ENCODE peak calls at places on chromosomes 12 and 14, in seven cellular contexts. J is GM23248, E is PC-3, F is ovary, S is brain microvascular endothelial cell, B is thoracic aorta, L is heart right ventricle. N is an unnamed sample.

GRCh38 chr12:108890208-108890607 is 10.3 kb downstream of the DAO start:
- DNase-seq in J (peak; percentile 12), E (peak; percentile 50), F (no peak), S (no peak), B (no peak), L (no peak), N (no peak)

GRCh38 chr14:73238941-73239340 is 1.6 kb downstream of the PAPLN start:
- DNase-seq in J (no peak), E (no peak), F (no peak), S (no peak), B (no peak), L (no peak), N (no peak)

GRCh38 chr14:93430889-93431670 is at the start of gene UNC79:
- DNase-seq in J (peak; percentile 40), E (no peak), F (no peak), S (peak; percentile 1), B (no peak), L (no peak), N (no peak)

GRCh38 chr14:38770245-38770644 is 332.8 kb downstream of the SEC23A start:
- DNase-seq in J (no peak), E (no peak), F (no peak), S (no peak), B (no peak), L (no peak), N (no peak)

GRCh38 chr12:98402081-98402480 is 113.3 kb upstream of the TMPO start:
- DNase-seq in J (no peak), E (peak; percentile 70), F (no peak), S (no peak), B (no peak), L (no peak), N (no peak)

GRCh38 chr14:82710257-82710841 is 1176.7 kb upstream of the SEL1L start:
- DNase-seq in J (peak; percentile 55), E (peak; percentile 69), F (peak; percentile 39), S (peak; percentile 34), B (no peak), L (peak; percentile 10), N (peak; percentile 23)

GRCh38 chr12:25712169-25712568 is 159.1 kb upstream of the LMNTD1 start:
- DNase-seq in J (no peak), E (no peak), F (no peak), S (no peak), B (no peak), L (no peak), N (no peak)

GRCh38 chr12:96398422-96399080 is 1.7 kb downstream of the CDK17 start:
- DNase-seq in J (peak; percentile 30), E (peak; percentile 17), F (no peak), S (no peak), B (no peak), L (no peak), N (no peak)

GRCh38 chr14:49999216-49999761 is 106.4 kb downstream of the ARF6 start:
- DNase-seq in J (peak; percentile 95), E (peak; percentile 92), F (no peak), S (peak; percentile 88), B (peak; percentile 87), L (peak; percentile 70), N (peak; percentile 74)

DNA sequence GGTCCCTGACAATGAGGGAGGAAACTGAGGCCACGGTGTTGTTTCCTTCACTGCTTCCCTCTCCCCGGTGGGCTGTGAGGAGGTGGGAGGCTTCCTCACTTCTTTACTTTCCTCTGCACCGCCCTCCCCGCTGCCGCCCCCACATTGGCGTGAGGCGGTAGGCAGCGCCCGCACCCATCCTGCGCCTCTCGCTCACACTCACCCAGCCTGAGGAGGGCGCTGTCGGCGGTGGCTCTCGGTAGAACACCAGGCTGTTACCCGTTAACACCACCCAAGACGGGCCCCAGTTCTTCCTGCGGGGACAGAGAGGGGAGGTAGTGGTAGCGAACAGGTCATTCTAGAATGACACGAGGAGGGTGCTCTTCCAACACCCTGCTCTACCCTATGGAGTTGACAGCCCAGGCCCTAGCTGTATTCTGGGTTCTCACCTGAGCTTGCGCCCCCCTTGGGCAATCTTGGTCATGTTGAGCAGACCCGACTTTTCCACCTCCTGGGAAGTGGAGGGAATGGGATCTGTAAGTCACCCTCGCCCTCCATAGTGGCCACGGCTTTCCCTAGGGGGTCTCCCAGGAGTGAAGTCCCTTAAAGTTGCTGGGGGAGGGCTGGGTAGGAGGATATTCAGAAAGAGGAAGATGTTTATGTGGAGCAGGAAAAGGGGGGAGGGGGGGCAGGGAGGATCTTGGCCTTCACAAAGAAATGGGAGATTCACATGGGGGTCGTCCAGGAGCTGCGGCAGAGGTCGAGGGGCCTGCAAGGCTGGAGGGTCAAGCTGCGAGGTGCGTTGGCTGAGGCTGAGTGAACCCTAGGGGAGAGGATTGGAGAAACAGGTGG is 3.3 kb downstream of the ARHGAP9 start:
- DNase-seq in J (no peak), E (no peak), F (no peak), S (no peak), B (no peak), L (no peak), N (no peak)
- H3K27me3 ChIP-seq in J (peaks cover 57% of the 10 kb centered on the region), E (peaks cover 55% of the 10 kb centered on the region), F (no peaks in the 10 kb centered on the region), S (peaks cover 47% of the 10 kb centered on the region), B (no peaks in the 10 kb centered on the region), L (peaks cover 46% of the 10 kb centered on the region), N (no peaks in the 10 kb centered on the region)

GRCh38 chr12:1205512-1206060 is 214.6 kb downstream of the ERC1 start:
- DNase-seq in J (peak; percentile 76), E (no peak), F (no peak), S (peak; percentile 14), B (no peak), L (no peak), N (no peak)
- H3K4me3 ChIP-seq in J (peak overlapping the region; percentile 74), E (no peak overlapping the region), F (no peak overlapping the region), S (no peak overlapping the region), B (no peak overlapping the region), L (peak overlapping the region; percentile 49), N (no peak overlapping the region)

GRCh38 chr12:123050331-123050809 is 69.9 kb downstream of the ARL6IP4 start:
- DNase-seq in J (peak; percentile 84), E (peak; percentile 49), F (no peak), S (peak; percentile 51), B (no peak), L (no peak), N (no peak)
- H3K27ac ChIP-seq in J (peak overlapping the region; percentile 44), E (no peak overlapping the region), F (peak overlapping the region; percentile 8), S (no peak overlapping the region), B (peak overlapping the region; percentile 77), L (peak overlapping the region; percentile 85), N (no peak overlapping the region)

GRCh38 chr14:64198021-64198420 is 96.2 kb downstream of the ESR2 start:
- DNase-seq in J (no peak), E (no peak), F (no peak), S (no peak), B (no peak), L (no peak), N (no peak)

GRCh38 chr14:64195194-64195593 is 99.0 kb downstream of the ESR2 start:
- DNase-seq in J (no peak), E (no peak), F (no peak), S (no peak), B (no peak), L (no peak), N (no peak)

GRCh38 chr14:64194404-64194803 is 99.8 kb downstream of the ESR2 start:
- DNase-seq in J (no peak), E (no peak), F (no peak), S (no peak), B (no peak), L (no peak), N (no peak)

GRCh38 chr14:64196668-64197411 is 97.3 kb downstream of the ESR2 start:
- DNase-seq in J (peak; percentile 70), E (no peak), F (peak; percentile 52), S (peak; percentile 57), B (no peak), L (peak; percentile 61), N (no peak)

GRCh38 chr14:64196026-64196425 is 98.1 kb downstream of the ESR2 start:
- DNase-seq in J (no peak), E (no peak), F (no peak), S (no peak), B (no peak), L (no peak), N (no peak)
- H3K27me3 ChIP-seq in J (no peaks in the 10 kb centered on the region), E (no peaks in the 10 kb centered on the region), F (no peaks in the 10 kb centered on the region), S (no peaks in the 10 kb centered on the region), B (no peaks in the 10 kb centered on the region), L (no peaks in the 10 kb centered on the region), N (no peaks in the 10 kb centered on the region)

GRCh38 chr12:8917751-8918150 is 3.4 kb downstream of the PHC1 start:
- DNase-seq in J (no peak), E (no peak), F (no peak), S (no peak), B (no peak), L (no peak), N (no peak)
- H3K4me3 ChIP-seq in J (no peak overlapping the region), E (no peak overlapping the region), F (no peak overlapping the region), S (no peak overlapping the region), B (no peak overlapping the region), L (no peak overlapping the region), N (no peak overlapping the region)

GRCh38 chr14:75804570-75805275 is 143.7 kb downstream of the TTLL5 start:
- DNase-seq in J (no peak), E (no peak), F (no peak), S (no peak), B (no peak), L (no peak), N (no peak)
- H3K27ac ChIP-seq in J (no peak overlapping the region), E (no peak overlapping the region), F (no peak overlapping the region), S (no peak overlapping the region), B (peak overlapping the region; percentile 13), L (peak overlapping the region; percentile 84), N (no peak overlapping the region)

DNA sequence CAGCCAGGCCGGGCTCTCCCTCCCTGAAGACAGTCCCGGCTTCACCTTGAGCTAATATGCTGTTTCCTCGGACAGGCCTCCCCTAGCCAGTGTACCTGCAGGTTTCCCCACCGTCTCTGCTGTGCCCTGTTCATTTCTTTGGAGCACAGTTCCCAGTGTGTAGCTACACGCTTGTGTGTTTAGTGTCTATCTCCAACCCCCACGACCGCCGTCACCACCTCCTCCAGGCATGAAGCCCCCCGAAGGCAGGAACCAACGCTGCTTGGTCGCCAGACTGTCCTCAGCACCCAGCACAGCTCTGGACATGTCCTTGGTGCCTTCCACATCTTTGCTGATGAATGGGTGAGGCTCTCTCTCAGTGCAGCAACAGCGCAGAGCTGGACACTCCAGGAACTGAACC is 26.2 kb upstream of the PLEKHG6 start:
- DNase-seq in J (no peak), E (no peak), F (no peak), S (no peak), B (no peak), L (no peak), N (no peak)
- H3K27me3 ChIP-seq in J (no peaks in the 10 kb centered on the region), E (no peaks in the 10 kb centered on the region), F (no peaks in the 10 kb centered on the region), S (no peaks in the 10 kb centered on the region), B (no peaks in the 10 kb centered on the region), L (no peaks in the 10 kb centered on the region), N (no peaks in the 10 kb centered on the region)